ENCODE peak calls at places on chromosomes 16 and 17, in five cellular contexts. B is keratinocyte, M is mammary epithelial cell, H is fibroblast of lung, S is neural progenitor cell. F is an unnamed sample. For H3K4me1, the result is how much of the 10 kb centered on the place peaks cover.

GRCh38 chr17:43651621-43652480 is 9.9 kb downstream of the MEOX1 start:
- DNase-seq in M (no peak), B (no peak), H (no peak), S (peak), F (no peak)

GRCh38 chr16:10981697-10982216 is 37.4 kb downstream of the CLEC16A start:
- DNase-seq in B (no peak), S (no peak), H (peak), M (peak), F (peak)

GRCh38 chr17:64775701-64776570 is 113.8 kb upstream of the SMURF2 start:
- DNase-seq in M (no peak), H (no peak), B (no peak), S (no peak), F (no peak)

GRCh38 chr17:53979991-53980390 is 157.3 kb downstream of the KIF2B start:
- DNase-seq in M (no peak), H (no peak), S (peak), B (no peak), F (no peak)

GRCh38 chr17:2013994-2014317 is 11.2 kb downstream of the RTN4RL1 start:
- DNase-seq in S (no peak), M (no peak), H (no peak), B (no peak), F (no peak)

GRCh38 chr16:2156025-2156848 is 655 bp downstream of the TRAF7 start:
- DNase-seq in H (peak), S (peak), B (no peak), M (peak), F (peak)

GRCh38 chr17:35766903-35767510 is 6.3 kb downstream of the C17orf50 start:
- DNase-seq in B (no peak), M (peak), H (peak), S (no peak), F (peak)

GRCh38 chr17:79915850-79916430 is 76.7 kb upstream of the CBX4 start:
- DNase-seq in M (peak), H (peak), S (peak), B (peak), F (no peak)

GRCh38 chr17:4480929-4481898 is 17.5 kb upstream of the SPNS2 start:
- DNase-seq in H (no peak), S (no peak), B (no peak), M (no peak), F (no peak)

GRCh38 chr16:77944631-77945030 is 77.7 kb upstream of the CLEC3A start:
- DNase-seq in B (no peak), H (no peak), M (no peak), S (no peak), F (no peak)

GRCh38 chr17:28174352-28175046 is 132.0 kb downstream of the NLK start:
- DNase-seq in H (no peak), B (no peak), M (peak), S (no peak), F (no peak)

GRCh38 chr17:55294042-55294751 is 29.4 kb downstream of the HLF start:
- DNase-seq in M (no peak), B (no peak), H (no peak), S (no peak), F (no peak)

GRCh38 chr17:78122221-78122990 is 6.1 kb downstream of the TMC6 start:
- DNase-seq in H (no peak), S (no peak), B (no peak), M (no peak), F (no peak)

GRCh38 chr16:20879175-20880053 is 20.7 kb downstream of the DCUN1D3 start:
- DNase-seq in B (no peak), S (no peak), M (peak), H (peak), F (no peak)
- H3K4me1 ChIP-seq in B (under half), S (under half), M (under half), H (under half), F (under half)

DNA sequence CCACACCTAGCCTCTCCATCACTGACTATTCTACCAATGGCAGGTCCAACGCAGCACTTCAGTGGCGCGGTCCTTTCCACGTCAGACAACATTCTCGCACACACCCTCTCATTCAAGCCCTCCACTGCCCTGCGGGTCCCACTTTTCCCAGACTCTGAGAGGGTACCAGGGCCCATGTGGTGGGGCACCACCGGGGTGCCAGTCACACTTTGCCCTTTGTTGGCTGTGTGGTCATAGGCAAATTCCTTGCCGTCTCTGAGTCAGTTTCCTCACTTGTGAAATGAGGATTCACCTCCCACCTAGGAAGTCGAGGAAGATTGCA is 1.1 kb downstream of the PLCD3 start:
- DNase-seq in H (no peak), B (no peak), S (no peak), M (no peak), F (no peak)
- H3K4me3 ChIP-seq in H (peak), B (peak), S (peak), M (peak), F (no peak)

GRCh38 chr16:88523381-88524159 is 46.6 kb upstream of the ZC3H18 start:
- DNase-seq in H (no peak), S (no peak), M (no peak), B (no peak), F (no peak)
- TF ChIP-seq EZH2 in H (no peak), S (no peak), M (no peak), B (no peak), F (no peak)

DNA sequence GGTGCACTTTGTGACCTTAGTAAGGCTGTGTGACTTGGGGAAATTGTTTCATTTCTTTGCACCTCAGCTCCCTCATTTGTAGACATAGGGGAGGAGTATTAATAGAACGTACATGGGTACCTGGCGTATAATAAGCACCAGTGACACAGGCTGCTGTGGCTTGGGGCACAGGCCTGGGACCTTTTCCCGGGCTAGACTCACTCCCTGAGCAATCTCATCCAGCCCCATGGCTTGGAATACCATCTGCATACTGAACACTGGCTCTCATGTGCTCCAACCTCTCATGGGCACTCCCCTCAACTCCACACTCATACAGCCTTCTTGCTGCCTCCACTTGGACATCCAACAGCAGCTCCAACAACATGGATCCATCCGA is 41.0 kb upstream of the MRPS23 start:
- DNase-seq in H (no peak), S (no peak), M (no peak), B (no peak), F (no peak)
- H3K4me1 ChIP-seq in H (under half), S (under half), M (under half), B (under half), F (under half)

GRCh38 chr17:81364278-81365147 is 30.7 kb upstream of the BAHCC1 start:
- DNase-seq in B (no peak), H (no peak), M (no peak), S (no peak), F (no peak)

GRCh38 chr17:81367171-81367570 is 28.1 kb upstream of the BAHCC1 start:
- DNase-seq in B (no peak), M (no peak), S (no peak), H (no peak), F (no peak)

GRCh38 chr17:81366648-81367047 is 28.6 kb upstream of the BAHCC1 start:
- DNase-seq in M (no peak), S (no peak), H (no peak), B (no peak), F (no peak)

GRCh38 chr17:81365601-81366585 is 29.4 kb upstream of the BAHCC1 start:
- DNase-seq in B (peak), H (peak), M (peak), S (no peak), F (no peak)

GRCh38 chr17:81365148-81365600 is 30.1 kb upstream of the BAHCC1 start:
- DNase-seq in B (no peak), H (peak), M (peak), S (peak), F (no peak)
- H3K4me3 ChIP-seq in B (peak), H (no peak), M (peak), S (peak), F (no peak)

DNA sequence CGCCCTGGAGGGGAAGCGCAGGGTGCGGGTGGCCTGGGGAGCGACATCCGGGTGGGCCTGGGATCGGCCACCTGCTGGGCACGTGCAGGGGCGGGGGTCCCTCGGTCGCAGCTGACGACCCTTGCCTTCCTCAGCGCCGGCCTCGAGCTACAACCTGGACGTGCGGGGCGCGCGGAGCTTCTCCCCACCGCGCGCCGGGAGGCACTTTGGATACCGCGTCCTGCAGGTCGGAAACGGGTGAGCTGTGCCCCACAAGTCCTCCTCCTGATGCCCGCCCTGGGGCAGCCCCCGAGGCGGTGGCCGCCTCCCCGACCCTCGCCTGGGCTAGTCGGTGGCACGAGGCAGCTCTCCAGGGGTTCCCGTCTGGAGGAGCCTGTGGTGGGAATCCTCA is 1.5 kb downstream of the ITGAL start:
- DNase-seq in M (no peak), H (no peak), B (no peak), S (no peak), F (no peak)
- TF ChIP-seq EZH2 in M (no peak), H (no peak), B (no peak), S (no peak), F (no peak)

GRCh38 chr17:57870283-57870635 is 20.4 kb upstream of the MRPS23 start:
- DNase-seq in H (no peak), M (no peak), S (no peak), B (no peak), F (no peak)

GRCh38 chr17:57872536-57872935 is 22.7 kb upstream of the MRPS23 start:
- DNase-seq in H (no peak), M (no peak), S (no peak), B (no peak), F (no peak)

GRCh38 chr17:57873261-57874057 is 23.6 kb upstream of the MRPS23 start:
- DNase-seq in M (no peak), B (no peak), H (no peak), S (no peak), F (no peak)

GRCh38 chr17:57871155-57871554 is 21.3 kb upstream of the MRPS23 start:
- DNase-seq in H (no peak), B (no peak), M (no peak), S (no peak), F (no peak)

DNA sequence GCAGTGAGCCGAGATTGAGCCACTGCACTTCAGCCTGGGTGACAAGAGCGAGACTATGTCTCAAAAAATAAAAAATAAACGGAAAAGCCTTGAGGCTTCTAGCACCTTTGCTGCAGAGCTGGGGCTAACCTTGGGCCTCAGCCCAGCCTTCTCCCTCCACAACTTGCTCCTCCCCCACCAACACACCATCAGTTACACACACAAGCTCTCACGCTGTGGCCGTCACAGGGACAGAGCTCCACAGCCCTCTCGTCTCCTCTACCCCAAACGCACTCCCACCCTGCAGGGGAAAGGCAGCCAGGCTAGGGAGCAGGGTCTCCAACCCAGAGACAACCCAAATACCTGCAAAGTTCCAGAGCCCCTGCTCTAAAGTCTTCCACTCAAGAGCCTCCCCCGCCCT is 22.0 kb upstream of the MRPS23 start:
- DNase-seq in M (no peak), H (no peak), B (no peak), S (no peak), F (no peak)
- H3K4me1 ChIP-seq in M (half or more), H (half or more), B (half or more), S (under half), F (under half)

GRCh38 chr16:59170065-59170712 is 436.1 kb upstream of the GOT2 start:
- DNase-seq in H (peak), B (no peak), M (no peak), S (no peak), F (no peak)

GRCh38 chr16:59164461-59164860 is 430.3 kb upstream of the GOT2 start:
- DNase-seq in H (no peak), B (no peak), M (no peak), S (peak), F (no peak)

GRCh38 chr16:59169168-59169567 is 435.1 kb upstream of the GOT2 start:
- DNase-seq in B (no peak), H (no peak), M (peak), S (no peak), F (no peak)

DNA sequence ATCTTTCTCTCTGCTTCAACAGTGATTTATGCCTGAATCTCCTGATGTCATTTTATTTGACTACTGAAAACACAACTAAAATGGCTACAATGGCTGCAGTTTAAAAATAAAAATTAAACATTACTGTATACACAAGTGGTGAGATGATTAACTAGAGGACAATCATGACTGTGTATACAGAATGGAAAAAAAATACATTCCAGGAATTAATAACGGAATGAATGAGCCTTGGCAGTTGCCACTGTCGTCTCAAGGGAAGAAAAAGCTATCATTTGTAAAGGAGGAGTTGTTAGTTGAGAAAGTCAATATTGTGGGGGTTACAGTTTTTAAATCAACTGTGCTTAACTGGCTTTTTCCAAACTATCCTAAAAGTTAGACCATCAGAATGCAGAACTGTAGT is 434.6 kb upstream of the GOT2 start:
- DNase-seq in B (no peak), H (no peak), S (no peak), M (no peak), F (no peak)
- H3K4me3 ChIP-seq in B (no peak), H (no peak), S (no peak), M (no peak), F (no peak)

DNA sequence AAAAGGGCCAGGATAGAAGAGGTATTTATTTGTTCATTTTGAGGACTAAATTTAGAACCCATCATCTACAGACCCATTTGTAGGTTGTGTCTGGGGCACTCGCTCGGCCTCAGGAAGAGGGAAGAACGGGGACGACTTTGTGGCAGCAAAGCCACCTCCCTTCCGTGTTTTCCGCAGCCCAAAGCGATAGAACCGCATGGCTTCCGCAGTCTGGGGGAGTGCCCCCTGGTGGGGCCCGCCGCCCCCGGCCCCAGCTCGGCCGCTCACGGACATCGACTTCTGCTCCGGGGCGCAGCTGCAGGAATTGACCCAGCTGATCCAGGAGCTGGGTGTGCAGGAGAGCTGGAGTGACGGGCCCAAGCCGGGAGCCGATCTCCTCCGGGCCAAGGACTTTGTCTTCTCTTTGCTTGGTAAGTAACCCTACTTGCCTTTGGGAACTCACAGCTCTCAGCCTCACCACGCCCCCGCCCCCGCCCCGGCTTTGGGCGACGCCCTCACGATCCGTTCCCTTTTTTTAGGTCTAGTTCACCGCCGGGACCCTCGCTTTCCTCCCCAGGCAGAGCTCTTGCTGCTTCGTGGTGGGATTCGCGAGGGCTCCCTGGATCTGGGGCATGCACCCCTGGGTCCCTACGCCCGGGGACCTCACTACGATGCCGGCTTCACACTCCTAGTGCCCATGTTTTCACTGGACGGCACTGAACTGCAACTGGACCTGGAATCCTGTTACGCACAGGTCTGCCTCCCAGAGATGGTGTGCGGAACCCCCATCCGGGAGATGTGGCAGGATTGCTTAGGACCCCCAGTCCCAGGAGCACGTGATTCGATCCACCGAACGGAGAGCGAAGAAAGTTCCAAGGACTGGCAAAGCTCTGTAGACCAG is 681 bp downstream of the TMEM102 start:
- DNase-seq in B (no peak), S (peak), H (no peak), M (peak), F (peak)
- TF ChIP-seq EZH2 in B (no peak), S (peak), H (no peak), M (no peak), F (no peak)

GRCh38 chr16:4385789-4386451 is 14.3 kb downstream of the VASN start:
- DNase-seq in M (no peak), B (no peak), S (no peak), H (no peak), F (no peak)
- H3K4me1 ChIP-seq in M (under half), B (under half), S (under half), H (half or more), F (under half)

F was measured in MM.1S.